ENCODE peak calls at places on chromosome 12, in ten cellular contexts. J, Y, Q, D, H, S, M, F, K and L are unnamed samples.

GRCh38 chr12:15620726-15621125 is 168.5 kb downstream of the EPS8 start:
- DNase-seq in J (no peak), Y (no peak), Q (no peak), D (no peak), H (no peak), S (no peak), M (no peak), F (no peak), K (no peak), L (no peak)

GRCh38 chr12:82638324-82638723 is 48.4 kb upstream of the TMTC2 start:
- DNase-seq in J (no peak), Y (no peak), Q (no peak), D (no peak), H (no peak), S (no peak), M (no peak), F (no peak), K (no peak), L (no peak)

GRCh38 chr12:22658214-22658613 is 33.2 kb downstream of the ETNK1 start:
- DNase-seq in J (peak), Y (no peak), Q (no peak), D (no peak), H (no peak), S (peak), M (no peak), F (no peak), K (no peak), L (no peak)

GRCh38 chr12:7060353-7060954 is at the start of gene C1S:
- DNase-seq in J (peak), Y (no peak), Q (peak), D (peak), H (peak), S (peak), M (peak), F (peak), K (no peak), L (no peak)

GRCh38 chr12:101782544-101782855 is 43.2 kb upstream of the SYCP3 start:
- DNase-seq in J (no peak), Y (no peak), Q (no peak), D (no peak), H (no peak), S (no peak), M (no peak), F (no peak), K (no peak), L (no peak)

GRCh38 chr12:124469193-124469888 is 98.1 kb downstream of the NCOR2 start:
- DNase-seq in J (peak), Y (no peak), Q (no peak), D (no peak), H (no peak), S (no peak), M (peak), F (no peak), K (no peak), L (no peak)

GRCh38 chr12:579450-580110 is 83.7 kb downstream of the NINJ2 start:
- DNase-seq in J (no peak), Y (no peak), Q (no peak), D (no peak), H (no peak), S (no peak), M (no peak), F (no peak), K (no peak), L (no peak)

GRCh38 chr12:19643635-19644034 is 204.3 kb downstream of the AEBP2 start:
- DNase-seq in J (peak), Y (peak), Q (peak), D (no peak), H (peak), S (peak), M (peak), F (peak), K (peak), L (no peak)

GRCh38 chr12:98403936-98404335 is 111.5 kb upstream of the TMPO start:
- DNase-seq in J (no peak), Y (no peak), Q (no peak), D (no peak), H (no peak), S (no peak), M (peak), F (no peak), K (no peak), L (no peak)

GRCh38 chr12:108375986-108376663 is 37.0 kb upstream of the CMKLR1 start:
- DNase-seq in J (no peak), Y (no peak), Q (no peak), D (no peak), H (no peak), S (no peak), M (no peak), F (no peak), K (no peak), L (no peak)

GRCh38 chr12:77724367-77724957 is 106.2 kb upstream of the NAV3 start:
- DNase-seq in J (peak), Y (peak), Q (peak), D (no peak), H (no peak), S (peak), M (peak), F (peak), K (peak), L (peak)

GRCh38 chr12:47808574-47809380 is 10.9 kb downstream of the HDAC7 start:
- DNase-seq in J (no peak), Y (no peak), Q (no peak), D (peak), H (no peak), S (peak), M (no peak), F (peak), K (no peak), L (no peak)

GRCh38 chr12:32522322-32523221 is 123.2 kb downstream of the FGD4 start:
- DNase-seq in J (no peak), Y (no peak), Q (no peak), D (no peak), H (no peak), S (no peak), M (no peak), F (no peak), K (no peak), L (no peak)

GRCh38 chr12:116697305-116698130 is 40.4 kb downstream of the SPRING1 start:
- DNase-seq in J (peak), Y (peak), Q (no peak), D (no peak), H (peak), S (peak), M (peak), F (no peak), K (peak), L (no peak)

GRCh38 chr12:107291018-107291417 is 197.7 kb upstream of the CRY1 start:
- DNase-seq in J (no peak), Y (no peak), Q (no peak), D (no peak), H (no peak), S (no peak), M (no peak), F (no peak), K (no peak), L (no peak)

GRCh38 chr12:53844989-53845836 is 93.4 kb upstream of the HOXC13 start:
- DNase-seq in J (peak), Y (no peak), Q (no peak), D (no peak), H (no peak), S (peak), M (no peak), F (peak), K (no peak), L (no peak)

GRCh38 chr12:50799908-50800307 is 36.0 kb downstream of the ATF1 start:
- DNase-seq in J (peak), Y (no peak), Q (no peak), D (no peak), H (no peak), S (peak), M (peak), F (peak), K (no peak), L (no peak)

GRCh38 chr12:129701536-129702165 is 202.2 kb downstream of the TMEM132D start:
- DNase-seq in J (no peak), Y (no peak), Q (no peak), D (no peak), H (no peak), S (no peak), M (no peak), F (peak), K (no peak), L (no peak)

GRCh38 chr12:114355389-114356088 is 50.4 kb downstream of the TBX5 start:
- DNase-seq in J (peak), Y (no peak), Q (no peak), D (no peak), H (peak), S (peak), M (peak), F (no peak), K (no peak), L (no peak)

GRCh38 chr12:92879698-92880322 is 49.3 kb downstream of the EEA1 start:
- DNase-seq in J (no peak), Y (no peak), Q (no peak), D (no peak), H (peak), S (no peak), M (no peak), F (no peak), K (no peak), L (no peak)

GRCh38 chr12:106013941-106014340 is 124.8 kb downstream of the NUAK1 start:
- DNase-seq in J (no peak), Y (no peak), Q (no peak), D (no peak), H (no peak), S (no peak), M (no peak), F (no peak), K (no peak), L (no peak)

GRCh38 chr12:26790645-26790994 is 42.4 kb downstream of the ITPR2 start:
- DNase-seq in J (no peak), Y (no peak), Q (no peak), D (no peak), H (no peak), S (peak), M (no peak), F (no peak), K (no peak), L (no peak)

GRCh38 chr12:109020750-109021380 is at the start of gene SVOP:
- DNase-seq in J (peak), Y (peak), Q (peak), D (peak), H (peak), S (peak), M (peak), F (peak), K (peak), L (peak)